ENCODE peak calls at places on chromosome 20, in nine cellular contexts. J is endodermal cell, Q is Panc1, A is IMR-90, W is NT2/D1, Y is fibroblast of lung, P is mesendoderm, G is breast epithelium, E is Peyer's patch. X is an unnamed sample.
A peak's percentile ranks its signal among the peaks of the same experiment; 100 is the strongest.

GRCh38 chr20:21707999-21708737 is 2.7 kb downstream of the PAX1 start:
- DNase-seq in J (no peak), Q (no peak), A (no peak), W (no peak), Y (no peak), P (no peak), G (no peak), E (no peak), X (no peak)

GRCh38 chr20:1933465-1933870 is 38.3 kb downstream of the SIRPA start:
- DNase-seq in J (no peak), Q (no peak), A (peak; percentile 36), W (no peak), Y (peak; percentile 69), P (no peak), G (no peak), E (no peak), X (peak; percentile 76)

GRCh38 chr20:18032977-18033892 is 24.5 kb downstream of the OVOL2 start:
- DNase-seq in J (peak; percentile 85), Q (no peak), A (peak; percentile 4), W (peak; percentile 20), Y (no peak), P (peak; percentile 97), G (no peak), E (peak; percentile 74), X (no peak)

GRCh38 chr20:25310268-25310920 is 62.5 kb downstream of the PYGB start:
- DNase-seq in J (no peak), Q (peak; percentile 92), A (peak; percentile 96), W (no peak), Y (peak; percentile 95), P (peak; percentile 64), G (peak; percentile 57), E (peak; percentile 74), X (no peak)

GRCh38 chr20:22729616-22730236 is 145.4 kb upstream of the FOXA2 start:
- DNase-seq in J (no peak), Q (no peak), A (no peak), W (no peak), Y (no peak), P (no peak), G (no peak), E (no peak), X (no peak)

GRCh38 chr20:23257106-23257761 is 93.4 kb upstream of the NXT1 start:
- DNase-seq in J (no peak), Q (no peak), A (peak; percentile 27), W (no peak), Y (no peak), P (no peak), G (no peak), E (no peak), X (no peak)

GRCh38 chr20:22691369-22692118 is 107.2 kb upstream of the FOXA2 start:
- DNase-seq in J (peak; percentile 91), Q (peak; percentile 38), A (peak; percentile 63), W (peak; percentile 46), Y (peak; percentile 72), P (peak; percentile 80), G (peak; percentile 56), E (peak; percentile 66), X (peak; percentile 71)

GRCh38 chr20:16367948-16368560 is 205.2 kb downstream of the KIF16B start:
- DNase-seq in J (no peak), Q (no peak), A (no peak), W (no peak), Y (no peak), P (no peak), G (no peak), E (no peak), X (no peak)

GRCh38 chr20:43824699-43825402 is 89.8 kb upstream of the TOX2 start:
- DNase-seq in J (peak; percentile 59), Q (no peak), A (peak; percentile 29), W (peak; percentile 47), Y (peak; percentile 64), P (peak; percentile 78), G (no peak), E (no peak), X (no peak)

GRCh38 chr20:17946040-17946439 is 22.6 kb downstream of the SNX5 start:
- DNase-seq in J (no peak), Q (no peak), A (no peak), W (no peak), Y (no peak), P (no peak), G (no peak), E (no peak), X (no peak)

GRCh38 chr20:47008842-47009518 is 114.3 kb downstream of the EYA2 start:
- DNase-seq in J (no peak), Q (no peak), A (no peak), W (no peak), Y (no peak), P (no peak), G (no peak), E (no peak), X (no peak)

GRCh38 chr20:5863040-5863811 is 87.1 kb downstream of the TRMT6 start:
- DNase-seq in J (no peak), Q (no peak), A (peak; percentile 72), W (no peak), Y (peak; percentile 54), P (no peak), G (no peak), E (no peak), X (peak; percentile 15)

GRCh38 chr20:36812601-36813000 is 39.0 kb upstream of the DSN1 start:
- DNase-seq in J (no peak), Q (no peak), A (no peak), W (no peak), Y (no peak), P (no peak), G (no peak), E (no peak), X (no peak)

GRCh38 chr20:19828233-19828632 is 70.2 kb downstream of the RIN2 start:
- DNase-seq in J (no peak), Q (peak; percentile 60), A (peak; percentile 82), W (no peak), Y (peak; percentile 35), P (no peak), G (no peak), E (no peak), X (no peak)

GRCh38 chr20:19975901-19976300 is 41.3 kb upstream of the NAA20 start:
- DNase-seq in J (no peak), Q (no peak), A (no peak), W (no peak), Y (peak; percentile 49), P (no peak), G (no peak), E (no peak), X (no peak)

DNA sequence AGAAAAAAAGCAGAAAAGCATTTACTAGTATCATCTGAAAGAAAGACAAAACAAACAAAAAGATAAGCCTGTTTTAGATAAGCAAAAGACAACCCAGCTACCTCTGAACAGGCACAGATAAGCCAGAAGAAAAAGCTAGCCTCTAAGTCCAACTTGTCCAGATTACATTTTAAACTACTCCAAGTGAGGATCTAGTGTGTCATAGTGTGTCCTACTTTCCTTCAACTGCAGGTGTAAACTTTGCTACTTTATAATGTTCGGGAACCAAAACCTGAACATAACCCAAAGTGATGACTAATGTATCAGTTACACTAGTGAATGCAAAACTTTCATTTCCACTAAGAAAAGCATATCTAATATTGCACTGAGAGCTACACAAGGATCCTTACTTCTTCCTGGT is 19.5 kb downstream of the ADNP start:
- DNase-seq in J (no peak), Q (no peak), A (peak; percentile 35), W (no peak), Y (no peak), P (no peak), G (no peak), E (no peak), X (no peak)
- H3K36me3 ChIP-seq in J (peaks cover 83% of the 10 kb centered on the region), Q (peaks cover 8% of the 10 kb centered on the region), A (peaks cover 3% of the 10 kb centered on the region), W (peaks cover 50% of the 10 kb centered on the region), Y (no peaks in the 10 kb centered on the region), P (peaks cover 2% of the 10 kb centered on the region), G (no peaks in the 10 kb centered on the region), E (peaks cover 9% of the 10 kb centered on the region), X (no peaks in the 10 kb centered on the region)

GRCh38 chr20:3727333-3728035 is 5.0 kb upstream of the HSPA12B start:
- DNase-seq in J (peak; percentile 41), Q (no peak), A (peak; percentile 15), W (no peak), Y (peak; percentile 48), P (peak; percentile 31), G (no peak), E (no peak), X (no peak)
- H3K4me3 ChIP-seq in J (no peak overlapping the region), Q (no peak overlapping the region), A (no peak overlapping the region), W (no peak overlapping the region), Y (peak overlapping the region; percentile 1), P (no peak overlapping the region), G (peak overlapping the region; percentile 57), E (no peak overlapping the region), X (peak overlapping the region; percentile 17)

DNA sequence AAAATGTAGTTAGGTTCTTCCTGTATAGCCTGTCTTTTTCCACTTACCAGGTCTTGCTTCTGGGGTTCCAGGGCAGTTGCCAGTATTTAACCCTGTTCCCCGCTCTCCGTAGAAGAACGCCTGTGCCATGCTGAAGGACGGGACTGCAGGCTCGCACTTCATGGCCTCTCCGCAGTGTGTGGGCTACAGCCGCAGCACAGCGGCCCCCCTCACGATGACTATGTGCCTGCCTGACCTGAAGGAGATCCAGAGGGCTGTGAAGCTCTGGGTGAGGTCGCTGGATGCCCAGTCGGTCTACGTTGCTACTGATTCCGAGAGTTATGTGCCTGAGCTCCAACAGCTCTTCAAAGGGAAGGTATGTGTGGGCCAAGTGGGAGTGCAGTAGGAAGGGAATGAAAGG is 23.0 kb downstream of the POFUT1 start:
- DNase-seq in J (no peak), Q (no peak), A (no peak), W (no peak), Y (no peak), P (no peak), G (no peak), E (no peak), X (no peak)
- H3K36me3 ChIP-seq in J (peaks cover 61% of the 10 kb centered on the region), Q (peaks cover 29% of the 10 kb centered on the region), A (peaks cover 54% of the 10 kb centered on the region), W (peaks cover 82% of the 10 kb centered on the region), Y (peaks cover 21% of the 10 kb centered on the region), P (peaks cover 9% of the 10 kb centered on the region), G (no peaks in the 10 kb centered on the region), E (peaks cover 64% of the 10 kb centered on the region), X (peaks cover 65% of the 10 kb centered on the region)

GRCh38 chr20:10213526-10213925 is 5.1 kb upstream of the SNAP25 start:
- DNase-seq in J (no peak), Q (no peak), A (no peak), W (no peak), Y (no peak), P (no peak), G (no peak), E (no peak), X (no peak)

GRCh38 chr20:10209091-10209490 is 9.5 kb upstream of the SNAP25 start:
- DNase-seq in J (no peak), Q (no peak), A (peak; percentile 73), W (no peak), Y (peak; percentile 64), P (no peak), G (no peak), E (no peak), X (no peak)
- H3K4me3 ChIP-seq in J (no peak overlapping the region), Q (no peak overlapping the region), A (no peak overlapping the region), W (no peak overlapping the region), Y (no peak overlapping the region), P (no peak overlapping the region), G (no peak overlapping the region), E (no peak overlapping the region), X (no peak overlapping the region)

GRCh38 chr20:57369601-57370000 is 18.5 kb downstream of the RAE1 start:
- DNase-seq in J (no peak), Q (no peak), A (no peak), W (no peak), Y (no peak), P (no peak), G (no peak), E (no peak), X (no peak)
- H3K36me3 ChIP-seq in J (peaks cover 92% of the 10 kb centered on the region), Q (peaks cover 48% of the 10 kb centered on the region), A (peaks cover 70% of the 10 kb centered on the region), W (peaks cover 98% of the 10 kb centered on the region), Y (peaks cover 27% of the 10 kb centered on the region), P (peaks cover 30% of the 10 kb centered on the region), G (peaks cover 33% of the 10 kb centered on the region), E (peaks cover 97% of the 10 kb centered on the region), X (peaks cover 100% of the 10 kb centered on the region)

X was measured in left ventricle myocardium inferior.